ENCODE peak calls at places on chromosome 2, in eight cellular contexts. A is fibroblast of the conjunctiva; E is GM03348; N is AG20443; B is HCT116; Z is neural crest cell; M is stimulated activated CD4-positive, alpha-beta T cell treated with anti-CD3 and anti-CD28 coated beads, Interleukin-12 subunit alpha, Interleukin-12 subunit beta, amount 100 ng/mL, for 48 hours; H is NCI-H187 treated with DMSO at 0.1 percent for 48 hours. L is an unnamed sample.

GRCh38 chr2:221969087-221969829 is 329.5 kb downstream of the PAX3 start:
- DNase-seq in A (peak; percentile 22), Z (peak; percentile 23), M (no peak), H (no peak), B (peak; percentile 13), N (peak; percentile 76), E (peak; percentile 78), L (peak; percentile 11)

GRCh38 chr2:47388888-47389287 is 14.1 kb upstream of the MSH2 start:
- DNase-seq in M (no peak), N (no peak), E (no peak), H (no peak), B (no peak), A (no peak), Z (no peak), L (no peak)

GRCh38 chr2:57597940-57598339 is 448.7 kb upstream of the VRK2 start:
- DNase-seq in M (no peak), E (no peak), N (no peak), B (no peak), Z (no peak), A (no peak), H (no peak), L (no peak)

GRCh38 chr2:178190938-178191910 is 3.1 kb upstream of the OSBPL6 start:
- DNase-seq in Z (no peak), E (peak; percentile 16), H (no peak), N (no peak), A (no peak), B (no peak), M (no peak), L (no peak)

GRCh38 chr2:10844083-10844482 is 31.5 kb upstream of the PDIA6 start:
- DNase-seq in M (no peak), N (peak; percentile 37), H (peak; percentile 99), B (no peak), E (no peak), Z (peak; percentile 46), A (peak; percentile 27), L (peak; percentile 43)

GRCh38 chr2:170467568-170468422 is 247.3 kb upstream of the SP5 start:
- DNase-seq in Z (no peak), N (no peak), E (no peak), H (no peak), B (no peak), M (no peak), A (no peak), L (no peak)

GRCh38 chr2:10814571-10815331 is 2.2 kb upstream of the PDIA6 start:
- DNase-seq in Z (no peak), E (no peak), A (no peak), N (no peak), B (no peak), M (no peak), H (no peak), L (no peak)

GRCh38 chr2:204504594-204504993 is 40.7 kb upstream of the PARD3B start:
- DNase-seq in A (no peak), B (no peak), N (no peak), Z (no peak), H (no peak), E (no peak), M (no peak), L (no peak)

L was measured in amniotic stem cell.